ENCODE peak calls at places on chromosomes 3 and 15, in five cellular contexts. One of them, this sample, is unnamed.

GRCh38 chr3:69244036-69244435 is 121.6 kb upstream of the LMOD3 start:
- DNase-seq in H4: no peak
- DNase-seq in GM03348: no peak
- DNase-seq in neuronal stem cell: no peak
- DNase-seq in fibroblast of pulmonary artery: no peak
- DNase-seq in this sample: no peak

GRCh38 chr15:73686781-73687256 is 2.6 kb downstream of the CD276 start:
- DNase-seq in H4: peak
- DNase-seq in GM03348: peak
- DNase-seq in neuronal stem cell: no peak
- DNase-seq in fibroblast of pulmonary artery: peak
- DNase-seq in this sample: peak

GRCh38 chr3:134378818-134379217 is 4.6 kb upstream of the AMOTL2 start:
- DNase-seq in H4: no peak
- DNase-seq in GM03348: no peak
- DNase-seq in neuronal stem cell: no peak
- DNase-seq in fibroblast of pulmonary artery: no peak
- DNase-seq in this sample: no peak

GRCh38 chr15:92733934-92734521 is 78.5 kb upstream of the FAM174B start:
- DNase-seq in H4: peak
- DNase-seq in GM03348: peak
- DNase-seq in neuronal stem cell: no peak
- DNase-seq in fibroblast of pulmonary artery: peak
- DNase-seq in this sample: peak

GRCh38 chr3:73026702-73027101 is 30.1 kb downstream of the PPP4R2 start:
- DNase-seq in H4: no peak
- DNase-seq in GM03348: no peak
- DNase-seq in neuronal stem cell: no peak
- DNase-seq in fibroblast of pulmonary artery: no peak
- DNase-seq in this sample: no peak

GRCh38 chr3:105232536-105232935 is 134.2 kb upstream of the ALCAM start:
- DNase-seq in H4: no peak
- DNase-seq in GM03348: no peak
- DNase-seq in neuronal stem cell: no peak
- DNase-seq in fibroblast of pulmonary artery: peak
- DNase-seq in this sample: no peak

GRCh38 chr3:51687472-51688205 is 16.6 kb downstream of the TEX264 start:
- DNase-seq in H4: no peak
- DNase-seq in GM03348: no peak
- DNase-seq in neuronal stem cell: no peak
- DNase-seq in fibroblast of pulmonary artery: peak
- DNase-seq in this sample: peak

GRCh38 chr15:45637552-45638033 is 2.8 kb downstream of the SQOR start:
- DNase-seq in H4: peak
- DNase-seq in GM03348: peak
- DNase-seq in neuronal stem cell: no peak
- DNase-seq in fibroblast of pulmonary artery: peak
- DNase-seq in this sample: peak

GRCh38 chr3:16884084-16884747 is 539 bp upstream of the PLCL2 start:
- DNase-seq in H4: no peak
- DNase-seq in GM03348: peak
- DNase-seq in neuronal stem cell: peak
- DNase-seq in fibroblast of pulmonary artery: peak
- DNase-seq in this sample: no peak

GRCh38 chr15:99436472-99437314 is 129.1 kb upstream of the MEF2A start:
- DNase-seq in H4: no peak
- DNase-seq in GM03348: no peak
- DNase-seq in neuronal stem cell: no peak
- DNase-seq in fibroblast of pulmonary artery: no peak
- DNase-seq in this sample: no peak

This sample was measured in foreskin melanocyte.